ENCODE peak calls at places on chromosomes 6 and 20, in nine cellular contexts. I, R, C, X, F, H, Y, M and O are unnamed samples.
A peak's percentile ranks its signal among the peaks of the same experiment; 100 is the strongest.

GRCh38 chr6:100088009-100088408 is 94.0 kb upstream of the MCHR2 start:
- DNase-seq in I (no peak), R (peak; percentile 22), C (no peak), X (no peak), F (no peak), H (no peak), Y (peak; percentile 75), M (no peak), O (no peak)

GRCh38 chr6:15533379-15534044 is 129.3 kb downstream of the DTNBP1 start:
- DNase-seq in I (no peak), R (no peak), C (no peak), X (no peak), F (no peak), H (no peak), Y (no peak), M (no peak), O (no peak)

GRCh38 chr6:151142676-151143075 is 97.1 kb upstream of the AKAP12 start:
- DNase-seq in I (no peak), R (no peak), C (no peak), X (no peak), F (no peak), H (no peak), Y (no peak), M (no peak), O (no peak)

GRCh38 chr6:53517021-53517420 is 27.9 kb downstream of the GCLC start:
- DNase-seq in I (no peak), R (no peak), C (no peak), X (no peak), F (no peak), H (peak; percentile 42), Y (no peak), M (no peak), O (no peak)

GRCh38 chr20:25296094-25297093 is 48.5 kb downstream of the PYGB start:
- DNase-seq in I (peak; percentile 39), R (no peak), C (no peak), X (peak; percentile 56), F (peak; percentile 90), H (no peak), Y (no peak), M (no peak), O (peak; percentile 56)

GRCh38 chr6:142975272-142975805 is 30.4 kb upstream of the HIVEP2 start:
- DNase-seq in I (no peak), R (no peak), C (no peak), X (no peak), F (peak; percentile 24), H (no peak), Y (no peak), M (no peak), O (no peak)

GRCh38 chr20:56362833-56363413 is 4.1 kb downstream of the FAM210B start:
- DNase-seq in I (no peak), R (no peak), C (no peak), X (no peak), F (no peak), H (no peak), Y (no peak), M (no peak), O (no peak)

GRCh38 chr6:135675862-135676261 is 175.6 kb upstream of the PDE7B start:
- DNase-seq in I (peak; percentile 35), R (peak; percentile 23), C (no peak), X (peak; percentile 36), F (peak; percentile 17), H (peak; percentile 29), Y (no peak), M (no peak), O (peak; percentile 13)

GRCh38 chr6:168407842-168408241 is 33.1 kb upstream of the SMOC2 start:
- DNase-seq in I (no peak), R (no peak), C (peak; percentile 72), X (no peak), F (no peak), H (no peak), Y (no peak), M (no peak), O (no peak)

GRCh38 chr20:49534314-49534713 is 33.6 kb downstream of the PTGIS start:
- DNase-seq in I (peak; percentile 75), R (peak; percentile 48), C (peak; percentile 72), X (peak; percentile 81), F (peak; percentile 82), H (peak; percentile 63), Y (no peak), M (peak; percentile 59), O (peak; percentile 73)

GRCh38 chr6:161228911-161229591 is 44.8 kb downstream of the AGPAT4 start:
- DNase-seq in I (no peak), R (no peak), C (no peak), X (no peak), F (no peak), H (peak; percentile 85), Y (peak; percentile 87), M (no peak), O (no peak)

GRCh38 chr6:87366428-87366827 is 21.8 kb downstream of the C6orf163 start:
- DNase-seq in I (no peak), R (no peak), C (no peak), X (no peak), F (no peak), H (no peak), Y (no peak), M (no peak), O (no peak)

GRCh38 chr6:12748815-12749521 is 32.4 kb downstream of the PHACTR1 start:
- DNase-seq in I (no peak), R (no peak), C (no peak), X (no peak), F (no peak), H (peak; percentile 70), Y (no peak), M (no peak), O (no peak)

GRCh38 chr6:132598473-132598872 is 8.9 kb upstream of the TAAR5 start:
- DNase-seq in I (no peak), R (peak; percentile 44), C (no peak), X (peak; percentile 46), F (peak; percentile 51), H (peak; percentile 19), Y (no peak), M (no peak), O (peak; percentile 15)

GRCh38 chr6:49906511-49906910 is 40.2 kb upstream of the CRISP1 start:
- DNase-seq in I (no peak), R (no peak), C (no peak), X (no peak), F (no peak), H (no peak), Y (no peak), M (no peak), O (no peak)

GRCh38 chr6:43828711-43829110 is 58.7 kb downstream of the VEGFA start:
- DNase-seq in I (no peak), R (peak; percentile 28), C (no peak), X (peak; percentile 62), F (no peak), H (no peak), Y (no peak), M (no peak), O (peak; percentile 72)

GRCh38 chr6:7469696-7470095 is 71.8 kb upstream of the DSP start:
- DNase-seq in I (no peak), R (no peak), C (no peak), X (no peak), F (no peak), H (peak; percentile 58), Y (no peak), M (no peak), O (no peak)

GRCh38 chr6:131628726-131629125 is 684 bp upstream of the MED23 start:
- DNase-seq in I (no peak), R (no peak), C (no peak), X (no peak), F (no peak), H (no peak), Y (no peak), M (no peak), O (no peak)

GRCh38 chr20:33672426-33673114 is 1.7 kb downstream of the NECAB3 start:
- DNase-seq in I (no peak), R (no peak), C (no peak), X (no peak), F (peak; percentile 67), H (no peak), Y (no peak), M (no peak), O (no peak)

GRCh38 chr20:7841967-7842301 is 98.3 kb downstream of the HAO1 start:
- DNase-seq in I (no peak), R (no peak), C (no peak), X (no peak), F (no peak), H (peak; percentile 1), Y (peak; percentile 48), M (no peak), O (no peak)

GRCh38 chr20:59858425-59858824 is 75.0 kb downstream of the SYCP2 start:
- DNase-seq in I (no peak), R (no peak), C (no peak), X (no peak), F (no peak), H (no peak), Y (no peak), M (no peak), O (no peak)

GRCh38 chr20:47974234-47974878 is 189.1 kb upstream of the SULF2 start:
- DNase-seq in I (no peak), R (no peak), C (no peak), X (no peak), F (no peak), H (no peak), Y (no peak), M (no peak), O (no peak)

GRCh38 chr6:73739097-73739496 is 43.1 kb downstream of the CD109 start:
- DNase-seq in I (no peak), R (peak; percentile 52), C (no peak), X (peak; percentile 64), F (peak; percentile 20), H (peak; percentile 56), Y (no peak), M (no peak), O (peak; percentile 36)

GRCh38 chr6:141153563-141153962 is 979.2 kb upstream of the GJE1 start:
- DNase-seq in I (peak; percentile 25), R (no peak), C (no peak), X (peak; percentile 4), F (no peak), H (no peak), Y (no peak), M (no peak), O (no peak)